ENCODE peak calls at places on chromosomes 6 and 20, in six cellular contexts. V is choroid plexus epithelial cell, J is fibroblast of lung, P is MM.1S, L is AG04449, G is psoas muscle. D is an unnamed sample.
A peak's percentile ranks its signal among the peaks of the same experiment; 100 is the strongest.

GRCh38 chr6:28606424-28607391 is 81.0 kb downstream of the GPX5 start:
- DNase-seq in G (no peak), P (no peak), L (no peak), V (peak; percentile 77), J (peak; percentile 80), D (no peak)

GRCh38 chr6:18561006-18561750 is 174.0 kb downstream of the RNF144B start:
- DNase-seq in L (no peak), P (no peak), J (no peak), G (no peak), V (no peak), D (no peak)

GRCh38 chr6:134347916-134348805 is 30.2 kb upstream of the SGK1 start:
- DNase-seq in G (peak; percentile 72), L (peak; percentile 98), P (no peak), J (peak; percentile 99), V (peak; percentile 99), D (no peak)

GRCh38 chr6:163369628-163370365 is 44.7 kb upstream of the QKI start:
- DNase-seq in G (no peak), J (no peak), L (no peak), V (no peak), P (no peak), D (no peak)

GRCh38 chr20:44084439-44084838 is 102.5 kb downstream of the JPH2 start:
- DNase-seq in P (no peak), V (no peak), G (no peak), L (no peak), J (no peak), D (no peak)

GRCh38 chr20:31869673-31869941 is 720 bp downstream of the DUSP15 start:
- DNase-seq in L (no peak), V (no peak), G (no peak), J (no peak), P (no peak), D (no peak)

GRCh38 chr6:34877259-34877658 is 10.6 kb downstream of the TAF11 start:
- DNase-seq in J (no peak), G (no peak), L (no peak), V (no peak), P (no peak), D (no peak)

GRCh38 chr20:35502352-35502751 is 27.1 kb downstream of the C20orf173 start:
- DNase-seq in P (peak; percentile 70), J (no peak), G (no peak), L (no peak), V (no peak), D (peak; percentile 66)

GRCh38 chr6:14784596-14785360 is 461.1 kb upstream of the JARID2 start:
- DNase-seq in P (peak; percentile 67), L (no peak), G (no peak), J (no peak), V (no peak), D (no peak)

GRCh38 chr6:108737594-108738546 is 110.4 kb upstream of the ARMC2 start:
- DNase-seq in G (no peak), L (peak; percentile 85), J (peak; percentile 99), P (no peak), V (peak; percentile 92), D (no peak)

GRCh38 chr6:105024803-105025202 is 67.9 kb downstream of the LIN28B start:
- DNase-seq in L (no peak), V (no peak), G (no peak), J (peak; percentile 11), P (no peak), D (no peak)

GRCh38 chr6:134308800-134309199 is 9.1 kb downstream of the SGK1 start:
- DNase-seq in V (no peak), J (no peak), P (no peak), L (no peak), G (no peak), D (no peak)

GRCh38 chr6:24719125-24719931 is at the start of gene C6orf62:
- DNase-seq in J (peak; percentile 33), G (peak; percentile 58), L (no peak), V (no peak), P (peak; percentile 53), D (no peak)

GRCh38 chr6:99822741-99823512 is 171.1 kb downstream of the MCHR2 start:
- DNase-seq in L (peak; percentile 19), J (peak; percentile 57), V (peak; percentile 74), P (peak; percentile 77), G (no peak), D (no peak)

GRCh38 chr6:37168163-37168758 is 1.7 kb upstream of the PIM1 start:
- DNase-seq in P (no peak), V (no peak), L (no peak), G (no peak), J (no peak), D (no peak)

DNA sequence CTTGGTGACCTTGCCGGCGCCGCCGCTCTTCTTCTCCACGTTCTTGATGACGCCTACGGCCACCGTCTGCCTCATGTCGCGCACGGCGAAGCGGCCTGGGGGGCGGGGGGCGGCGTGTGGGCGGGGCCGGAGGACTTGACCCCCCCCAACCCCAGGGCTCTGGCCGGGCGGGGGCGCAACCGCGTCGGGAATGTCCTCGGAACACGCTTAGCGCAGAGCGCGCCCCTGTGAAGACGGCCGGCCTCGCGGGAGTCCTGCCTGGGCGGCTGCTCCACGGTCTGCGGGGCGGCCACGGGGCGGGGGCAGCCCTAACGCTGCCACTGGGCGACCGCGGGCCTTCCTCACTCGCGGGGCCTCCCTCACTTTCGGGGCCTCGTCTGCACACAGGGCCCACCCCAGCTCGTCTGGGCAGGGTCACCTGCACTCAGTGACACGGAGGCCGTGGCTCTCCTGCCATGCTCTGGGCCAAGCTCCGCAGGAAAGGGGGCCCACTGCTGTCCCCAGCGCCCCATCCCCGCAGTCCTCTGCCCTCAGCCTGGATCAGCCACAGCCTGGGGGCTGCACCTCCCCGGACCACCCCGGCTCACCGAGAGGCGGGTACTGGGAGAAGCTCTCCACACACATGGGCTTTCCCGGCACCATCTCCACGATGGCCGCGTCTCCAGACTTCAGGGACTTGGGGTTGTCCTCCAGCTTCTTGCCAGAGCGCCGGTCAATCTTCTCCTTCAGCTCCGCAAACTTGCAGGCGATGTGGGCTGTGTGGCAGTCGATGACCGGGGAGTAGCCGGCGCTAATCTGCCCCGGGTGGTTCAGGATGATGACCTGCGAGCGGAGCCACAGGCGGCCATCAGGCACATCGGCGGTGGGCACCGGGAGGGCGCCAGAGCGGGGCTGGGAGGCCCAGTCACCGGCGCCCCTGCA is 10.3 kb downstream of the EEF1A2 start:
- DNase-seq in J (no peak), L (no peak), V (no peak), G (peak; percentile 53), P (no peak), D (no peak)
- H3K4me3 ChIP-seq in J (no peak overlapping the region), L (no peak overlapping the region), V (no peak overlapping the region), G (no peak overlapping the region), P (no peak overlapping the region), D (no peak overlapping the region)

GRCh38 chr20:3697588-3698235 is 14.7 kb downstream of the SIGLEC1 start:
- DNase-seq in V (no peak), P (no peak), G (peak; percentile 31), L (no peak), J (no peak), D (no peak)

GRCh38 chr20:3694864-3695263 is 13.1 kb upstream of the ADAM33 start:
- DNase-seq in L (no peak), P (no peak), J (no peak), V (no peak), G (no peak), D (no peak)

GRCh38 chr20:3698511-3699436 is 13.6 kb downstream of the SIGLEC1 start:
- DNase-seq in L (no peak), V (no peak), G (peak; percentile 45), P (no peak), J (no peak), D (no peak)

GRCh38 chr20:3696745-3697587 is 15.2 kb upstream of the ADAM33 start:
- DNase-seq in P (no peak), V (no peak), J (no peak), L (no peak), G (peak; percentile 6), D (no peak)

DNA sequence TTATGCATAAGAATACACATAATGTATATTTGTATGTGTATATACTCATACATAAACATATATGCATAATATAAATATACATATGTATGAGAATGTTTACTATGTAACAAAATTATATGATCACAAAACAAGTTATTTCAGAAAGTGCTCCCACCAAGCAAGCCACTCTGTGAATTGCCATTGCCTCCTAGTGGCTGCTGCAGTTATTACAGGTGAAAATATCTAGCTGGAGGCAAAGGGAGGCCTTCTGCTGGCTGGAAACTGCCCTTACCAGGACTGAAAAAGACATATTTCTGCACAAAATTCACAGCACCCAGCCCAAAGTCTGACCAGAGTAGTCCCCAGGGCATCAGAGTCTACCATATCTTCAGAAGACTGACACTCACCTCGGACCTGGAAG is 14.4 kb upstream of the ADAM33 start:
- DNase-seq in V (no peak), P (peak; percentile 32), G (no peak), J (no peak), L (no peak), D (no peak)
- TF ChIP-seq CTCF in V (peak; percentile 65), P (peak; percentile 53), G (peak; percentile 24), J (peak; percentile 53), L (peak; percentile 24), D (peak; percentile 51)

GRCh38 chr6:32840604-32841246 is 2.2 kb upstream of the TAP2 start:
- DNase-seq in J (no peak), V (no peak), P (no peak), L (no peak), G (no peak), D (no peak)

GRCh38 chr6:32843321-32843978 is 397 bp downstream of the PSMB8 start:
- DNase-seq in P (no peak), V (no peak), G (peak; percentile 70), J (no peak), L (no peak), D (no peak)

GRCh38 chr6:32842690-32843089 is 1.2 kb downstream of the PSMB8 start:
- DNase-seq in G (no peak), P (no peak), L (no peak), V (no peak), J (no peak), D (no peak)

GRCh38 chr6:32843979-32844838 is at the start of gene PSMB8:
- DNase-seq in J (peak; percentile 91), L (no peak), P (peak; percentile 98), V (peak; percentile 95), G (peak; percentile 97), D (peak; percentile 98)

GRCh38 chr6:32842021-32842650 is 1.7 kb downstream of the PSMB8 start:
- DNase-seq in J (no peak), G (no peak), P (no peak), L (no peak), V (no peak), D (no peak)
- H3K4me3 ChIP-seq in J (peak overlapping the region; percentile 96), G (no peak overlapping the region), P (no peak overlapping the region), L (no peak overlapping the region), V (no peak overlapping the region), D (peak overlapping the region; percentile 76)

DNA sequence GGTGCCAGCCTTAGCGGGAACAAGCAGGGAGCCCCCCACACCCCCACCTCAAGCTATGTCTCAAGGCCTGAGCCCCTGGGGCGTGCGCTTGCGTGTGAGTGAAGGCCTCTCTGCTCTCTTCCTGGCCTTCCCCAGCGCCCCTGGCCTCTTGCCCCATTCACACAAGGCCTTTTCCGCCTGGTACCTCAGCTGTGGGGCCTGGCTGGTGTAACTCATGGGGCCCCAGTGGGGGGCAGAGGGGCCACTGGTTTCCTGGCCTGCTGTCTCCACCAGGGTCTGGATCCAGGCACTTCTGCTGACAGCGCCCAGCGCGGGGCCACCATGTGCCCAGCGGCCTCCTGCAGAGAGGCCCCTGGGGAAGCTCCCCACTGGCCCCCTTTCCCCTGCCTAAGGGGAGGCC is 34.7 kb downstream of the GNAS-AS1 start:
- DNase-seq in V (no peak), P (no peak), L (no peak), J (no peak), G (no peak), D (no peak)
- TF ChIP-seq CTCF in V (no peak), P (no peak), L (no peak), J (no peak), G (no peak), D (no peak)

GRCh38 chr6:155949256-155949655 is 493.6 kb upstream of the NOX3 start:
- DNase-seq in L (no peak), P (no peak), J (no peak), V (no peak), G (no peak), D (no peak)
- H3K4me3 ChIP-seq in L (no peak overlapping the region), P (no peak overlapping the region), J (no peak overlapping the region), V (no peak overlapping the region), G (no peak overlapping the region), D (no peak overlapping the region)

GRCh38 chr6:551405-551804 is 105.5 kb downstream of the HUS1B start:
- DNase-seq in G (no peak), P (no peak), J (peak; percentile 25), L (no peak), V (peak; percentile 73), D (no peak)
- TF ChIP-seq CTCF in G (no peak), P (no peak), J (no peak), L (peak; percentile 11), V (peak; percentile 53), D (no peak)